ENCODE peak calls at places on chromosomes 4 and X, in four cellular contexts. One of them, this sample, is unnamed.

GRCh38 chr4:7708238-7708637 is 231.4 kb downstream of the AFAP1 start:
- DNase-seq in tibial nerve: no peak
- DNase-seq in esophagus squamous epithelium: no peak
- DNase-seq in stomach: no peak
- DNase-seq in this sample: no peak

GRCh38 chr4:27701563-27701962 is 840.9 kb downstream of the STIM2 start:
- DNase-seq in tibial nerve: no peak
- DNase-seq in esophagus squamous epithelium: no peak
- DNase-seq in stomach: no peak
- DNase-seq in this sample: no peak

GRCh38 chr4:108072300-108072699 is 82.6 kb downstream of the HADH start:
- DNase-seq in tibial nerve: no peak
- DNase-seq in esophagus squamous epithelium: no peak
- DNase-seq in stomach: no peak
- DNase-seq in this sample: no peak

GRCh38 chr4:140884431-140885058 is 128.4 kb upstream of the TBC1D9 start:
- DNase-seq in tibial nerve: no peak
- DNase-seq in esophagus squamous epithelium: no peak
- DNase-seq in stomach: peak
- DNase-seq in this sample: peak

GRCh38 chrX:106000203-106000602 is 38.3 kb downstream of the SERPINA7 start:
- DNase-seq in tibial nerve: no peak
- DNase-seq in esophagus squamous epithelium: no peak
- DNase-seq in stomach: no peak
- DNase-seq in this sample: no peak

GRCh38 chr4:81135501-81135900 is 79.5 kb downstream of the PRKG2 start:
- DNase-seq in tibial nerve: no peak
- DNase-seq in esophagus squamous epithelium: no peak
- DNase-seq in stomach: no peak
- DNase-seq in this sample: no peak

GRCh38 chrX:64894454-64895038 is 81.7 kb downstream of the ZC4H2 start:
- DNase-seq in tibial nerve: no peak
- DNase-seq in esophagus squamous epithelium: no peak
- DNase-seq in stomach: peak
- DNase-seq in this sample: peak

GRCh38 chr4:164134388-164134787 is 619.5 kb upstream of the SMIM31 start:
- DNase-seq in tibial nerve: no peak
- DNase-seq in esophagus squamous epithelium: no peak
- DNase-seq in stomach: no peak
- DNase-seq in this sample: no peak

GRCh38 chr4:140243345-140243753 is 89.4 kb upstream of the MAML3 start:
- DNase-seq in tibial nerve: no peak
- DNase-seq in esophagus squamous epithelium: no peak
- DNase-seq in stomach: peak
- DNase-seq in this sample: peak

GRCh38 chr4:142697303-142697702 is 148.8 kb downstream of the INPP4B start:
- DNase-seq in tibial nerve: no peak
- DNase-seq in esophagus squamous epithelium: no peak
- DNase-seq in stomach: no peak
- DNase-seq in this sample: no peak

GRCh38 chr4:20773144-20773997 is 73.1 kb downstream of the PACRGL start:
- DNase-seq in tibial nerve: no peak
- DNase-seq in esophagus squamous epithelium: no peak
- DNase-seq in stomach: peak
- DNase-seq in this sample: peak

GRCh38 chr4:182306792-182307507 is 63.7 kb downstream of the TENM3 start:
- DNase-seq in tibial nerve: no peak
- DNase-seq in esophagus squamous epithelium: no peak
- DNase-seq in stomach: no peak
- DNase-seq in this sample: peak

GRCh38 chr4:26792639-26793038 is 68.0 kb upstream of the STIM2 start:
- DNase-seq in tibial nerve: no peak
- DNase-seq in esophagus squamous epithelium: no peak
- DNase-seq in stomach: no peak
- DNase-seq in this sample: no peak

GRCh38 chr4:15162465-15163283 is 160.4 kb downstream of the CPEB2 start:
- DNase-seq in tibial nerve: no peak
- DNase-seq in esophagus squamous epithelium: no peak
- DNase-seq in stomach: no peak
- DNase-seq in this sample: peak

GRCh38 chrX:17375631-17376380 is 806 bp downstream of the NHS start:
- DNase-seq in tibial nerve: peak
- DNase-seq in esophagus squamous epithelium: no peak
- DNase-seq in stomach: peak
- DNase-seq in this sample: no peak

GRCh38 chrX:121356139-121356849 is 308.9 kb downstream of the GLUD2 start:
- DNase-seq in tibial nerve: no peak
- DNase-seq in esophagus squamous epithelium: no peak
- DNase-seq in stomach: no peak
- DNase-seq in this sample: no peak

GRCh38 chrX:21487832-21488231 is 113.6 kb downstream of the CNKSR2 start:
- DNase-seq in tibial nerve: no peak
- DNase-seq in esophagus squamous epithelium: no peak
- DNase-seq in stomach: no peak
- DNase-seq in this sample: no peak

GRCh38 chr4:92885632-92886031 is 581.9 kb downstream of the GRID2 start:
- DNase-seq in tibial nerve: no peak
- DNase-seq in esophagus squamous epithelium: no peak
- DNase-seq in stomach: no peak
- DNase-seq in this sample: no peak

GRCh38 chr4:38469410-38469809 is 194.6 kb upstream of the KLF3 start:
- DNase-seq in tibial nerve: no peak
- DNase-seq in esophagus squamous epithelium: no peak
- DNase-seq in stomach: no peak
- DNase-seq in this sample: no peak

GRCh38 chr4:132865922-132866321 is 283.2 kb upstream of the PCDH10 start:
- DNase-seq in tibial nerve: no peak
- DNase-seq in esophagus squamous epithelium: no peak
- DNase-seq in stomach: no peak
- DNase-seq in this sample: no peak

GRCh38 chrX:101655540-101655939 is 4.1 kb downstream of the ARMCX2 start:
- DNase-seq in tibial nerve: no peak
- DNase-seq in esophagus squamous epithelium: no peak
- DNase-seq in stomach: no peak
- DNase-seq in this sample: no peak

GRCh38 chr4:23857353-23857752 is 32.5 kb downstream of the PPARGC1A start:
- DNase-seq in tibial nerve: no peak
- DNase-seq in esophagus squamous epithelium: no peak
- DNase-seq in stomach: no peak
- DNase-seq in this sample: no peak

GRCh38 chr4:55546633-55547460 is at the start of gene CLOCK:
- DNase-seq in tibial nerve: peak
- DNase-seq in esophagus squamous epithelium: peak
- DNase-seq in stomach: peak
- DNase-seq in this sample: peak
- TF ChIP-seq POLR2A in tibial nerve: peak
- TF ChIP-seq POLR2A in esophagus squamous epithelium: peak
- TF ChIP-seq POLR2A in stomach: peak
- TF ChIP-seq POLR2A in this sample: peak

DNA sequence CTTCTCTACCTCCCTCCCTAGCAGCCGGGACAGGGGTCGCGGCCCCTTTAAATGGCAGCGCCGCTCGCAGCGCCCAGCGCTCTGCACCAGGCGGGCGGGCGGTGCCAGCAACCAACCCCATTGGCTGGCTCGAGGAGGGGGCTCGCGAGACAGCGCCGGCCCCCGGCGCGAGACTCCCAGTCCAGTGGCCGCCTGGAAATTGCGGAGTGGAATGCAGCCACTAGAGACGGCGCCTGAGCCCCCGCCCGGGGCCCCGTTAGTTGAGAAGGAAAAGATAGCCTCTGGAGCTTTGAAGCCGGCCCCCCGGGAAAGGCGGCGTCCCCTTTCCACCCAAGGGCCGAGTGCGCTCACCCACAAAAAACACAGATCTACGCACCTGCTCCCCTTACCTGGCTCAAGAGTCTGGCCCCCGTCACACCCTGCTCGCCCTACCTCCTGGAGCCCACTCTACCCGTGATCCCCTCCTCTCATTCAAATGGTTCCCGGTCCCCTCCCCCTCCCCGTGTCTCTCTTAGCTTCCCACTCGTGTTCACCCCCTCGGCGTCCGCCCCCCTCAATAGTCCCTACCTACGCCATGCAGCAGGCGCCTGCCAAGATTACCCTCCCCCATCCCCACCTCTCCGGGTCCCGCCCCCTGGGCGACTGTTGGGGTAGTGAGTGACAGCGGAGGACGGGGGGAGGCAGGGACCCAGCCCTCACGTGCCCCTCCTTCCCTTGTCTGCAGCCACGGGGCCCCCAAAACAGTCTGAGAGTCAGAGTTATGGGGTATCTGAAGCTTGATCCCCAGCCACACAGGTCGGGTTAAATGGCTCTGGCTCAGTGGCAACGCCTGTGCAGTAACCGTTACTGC is at the start of gene ZMYM3:
- DNase-seq in tibial nerve: peak
- DNase-seq in esophagus squamous epithelium: peak
- DNase-seq in stomach: peak
- DNase-seq in this sample: peak
- TF ChIP-seq POLR2A in tibial nerve: no peak
- TF ChIP-seq POLR2A in esophagus squamous epithelium: no peak
- TF ChIP-seq POLR2A in stomach: no peak
- TF ChIP-seq POLR2A in this sample: peak

GRCh38 chrX:46627044-46627443 is 53.5 kb downstream of the CHST7 start:
- DNase-seq in tibial nerve: no peak
- DNase-seq in esophagus squamous epithelium: no peak
- DNase-seq in stomach: no peak
- DNase-seq in this sample: no peak

GRCh38 chrX:46630141-46630540 is 56.6 kb downstream of the CHST7 start:
- DNase-seq in tibial nerve: no peak
- DNase-seq in esophagus squamous epithelium: no peak
- DNase-seq in stomach: no peak
- DNase-seq in this sample: no peak

GRCh38 chrX:46628406-46629371 is 55.1 kb downstream of the CHST7 start:
- DNase-seq in tibial nerve: peak
- DNase-seq in esophagus squamous epithelium: no peak
- DNase-seq in stomach: no peak
- DNase-seq in this sample: peak

GRCh38 chrX:46626566-46626965 is 53.0 kb downstream of the CHST7 start:
- DNase-seq in tibial nerve: no peak
- DNase-seq in esophagus squamous epithelium: no peak
- DNase-seq in stomach: no peak
- DNase-seq in this sample: peak

DNA sequence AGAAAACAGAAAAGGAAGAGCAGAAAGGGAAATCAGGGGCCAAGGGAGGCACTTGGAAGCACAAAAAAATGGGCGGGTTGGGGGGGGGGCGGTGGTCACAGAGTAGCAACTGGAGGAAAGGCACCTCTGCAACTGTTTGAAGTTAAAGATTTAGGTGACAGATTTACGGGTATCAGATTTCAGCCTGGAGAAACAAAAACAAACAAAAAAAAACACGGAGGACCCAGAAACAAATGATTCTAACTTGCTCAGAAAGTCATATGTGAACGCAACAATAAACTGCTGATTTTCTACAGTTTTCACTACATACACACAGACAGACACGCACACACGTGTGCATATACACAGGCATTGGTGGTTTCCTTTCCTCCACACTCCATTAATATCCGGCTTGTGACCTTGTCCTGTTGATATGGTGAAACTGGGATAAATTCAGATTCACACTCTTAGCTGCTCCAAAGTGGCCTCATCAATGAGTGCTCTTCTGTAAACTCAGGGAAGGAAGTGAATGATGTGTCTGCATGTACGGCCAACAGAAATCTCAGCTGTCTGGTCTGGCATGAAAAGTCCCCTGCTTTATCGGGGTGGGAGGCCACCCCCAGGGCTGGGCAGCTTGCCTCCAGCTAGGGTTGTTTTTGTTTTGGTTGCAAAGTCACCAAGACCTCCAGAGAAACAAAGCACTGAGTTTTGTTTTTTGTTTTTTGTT is 54.3 kb downstream of the CHST7 start:
- DNase-seq in tibial nerve: no peak
- DNase-seq in esophagus squamous epithelium: no peak
- DNase-seq in stomach: no peak
- DNase-seq in this sample: no peak
- TF ChIP-seq POLR2A in tibial nerve: no peak
- TF ChIP-seq POLR2A in esophagus squamous epithelium: no peak
- TF ChIP-seq POLR2A in stomach: no peak
- TF ChIP-seq POLR2A in this sample: no peak

GRCh38 chr4:104489731-104490095 is 5.0 kb downstream of the CXXC4 start:
- DNase-seq in tibial nerve: no peak
- DNase-seq in esophagus squamous epithelium: no peak
- DNase-seq in stomach: no peak
- DNase-seq in this sample: no peak

GRCh38 chr4:104491396-104491821 is 3.3 kb downstream of the CXXC4 start:
- DNase-seq in tibial nerve: peak
- DNase-seq in esophagus squamous epithelium: no peak
- DNase-seq in stomach: peak
- DNase-seq in this sample: peak

GRCh38 chr4:104491826-104492771 is 2.6 kb downstream of the CXXC4 start:
- DNase-seq in tibial nerve: no peak
- DNase-seq in esophagus squamous epithelium: no peak
- DNase-seq in stomach: no peak
- DNase-seq in this sample: no peak

GRCh38 chr4:104490096-104490769 is 4.5 kb downstream of the CXXC4 start:
- DNase-seq in tibial nerve: no peak
- DNase-seq in esophagus squamous epithelium: no peak
- DNase-seq in stomach: no peak
- DNase-seq in this sample: no peak

DNA sequence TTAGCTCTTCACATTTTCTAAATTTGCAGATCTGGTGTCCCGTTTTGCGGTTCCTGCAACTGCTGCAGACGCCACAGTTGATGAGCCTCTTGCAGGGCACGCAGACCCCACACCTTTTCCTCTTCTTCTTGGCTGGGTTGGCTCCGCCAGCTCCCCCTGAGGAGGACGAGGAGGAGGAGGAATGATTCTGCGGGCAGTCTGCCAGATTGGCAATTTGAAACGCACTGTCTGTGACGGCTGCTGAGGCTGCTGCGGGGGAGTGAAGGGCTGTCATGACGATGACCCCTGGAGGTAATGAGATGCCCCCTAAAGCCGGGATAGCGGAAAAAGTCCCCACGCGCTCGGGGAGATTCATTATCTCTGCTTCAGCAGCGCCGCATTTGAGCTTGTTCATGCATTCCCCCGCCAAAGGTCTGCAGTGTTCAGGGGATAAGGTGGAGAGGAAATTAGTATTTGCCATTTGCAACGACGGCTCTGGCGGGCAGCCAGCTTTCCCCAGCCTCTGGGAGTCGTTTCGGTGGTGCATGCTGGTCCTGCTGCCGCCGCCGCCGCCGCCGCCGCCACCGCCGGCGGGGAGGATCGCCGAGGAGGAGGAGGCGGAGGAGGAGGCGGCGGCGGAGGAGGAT is 3.8 kb downstream of the CXXC4 start:
- DNase-seq in tibial nerve: peak
- DNase-seq in esophagus squamous epithelium: no peak
- DNase-seq in stomach: peak
- DNase-seq in this sample: peak
- TF ChIP-seq POLR2A in tibial nerve: no peak
- TF ChIP-seq POLR2A in esophagus squamous epithelium: no peak
- TF ChIP-seq POLR2A in stomach: no peak
- TF ChIP-seq POLR2A in this sample: no peak

DNA sequence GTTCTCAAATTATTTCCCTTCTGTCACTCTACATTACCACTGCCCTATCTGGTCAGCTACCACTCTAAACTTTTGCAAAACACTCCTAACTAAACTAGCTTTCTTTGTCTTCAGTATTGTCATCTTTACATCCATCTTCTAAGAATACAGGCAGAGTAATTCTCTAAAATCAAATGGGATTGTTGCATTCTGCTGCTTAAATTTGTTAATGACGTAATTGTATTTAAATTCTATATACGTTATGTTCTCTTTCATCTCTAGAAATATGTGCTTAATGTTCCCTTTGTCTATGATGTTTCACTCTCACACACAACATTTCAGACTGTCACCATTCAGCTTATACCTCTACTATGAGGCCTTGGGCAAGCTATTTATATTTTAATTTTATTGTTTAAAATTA is 1041.1 kb upstream of the POU3F4 start:
- DNase-seq in tibial nerve: no peak
- DNase-seq in esophagus squamous epithelium: no peak
- DNase-seq in stomach: no peak
- DNase-seq in this sample: no peak
- TF ChIP-seq POLR2A in tibial nerve: no peak
- TF ChIP-seq POLR2A in esophagus squamous epithelium: no peak
- TF ChIP-seq POLR2A in stomach: no peak
- TF ChIP-seq POLR2A in this sample: no peak

This sample was measured in NB4.